ENCODE peak calls at places on chromosomes 5 and 9, in seven cellular contexts. One of them, this sample, is unnamed.

GRCh38 chr5:160118349-160119141 is 705 bp downstream of the PWWP2A start:
- DNase-seq in suprapubic skin: peak; percentile 81
- DNase-seq in endodermal cell: peak; percentile 67
- DNase-seq in right lobe of liver: peak; percentile 70
- DNase-seq in thoracic aorta: peak; percentile 5
- DNase-seq in CD8-positive, alpha-beta memory T cell: peak; percentile 48
- DNase-seq in left lung: peak; percentile 58
- DNase-seq in this sample: peak; percentile 76

GRCh38 chr5:115847290-115847689 is 5.6 kb downstream of the AP3S1 start:
- DNase-seq in suprapubic skin: no peak
- DNase-seq in endodermal cell: no peak
- DNase-seq in right lobe of liver: no peak
- DNase-seq in thoracic aorta: no peak
- DNase-seq in CD8-positive, alpha-beta memory T cell: no peak
- DNase-seq in left lung: no peak
- DNase-seq in this sample: no peak

GRCh38 chr9:21110708-21111576 is 30.7 kb downstream of the IFNW1 start:
- DNase-seq in suprapubic skin: no peak
- DNase-seq in endodermal cell: no peak
- DNase-seq in right lobe of liver: no peak
- DNase-seq in thoracic aorta: no peak
- DNase-seq in CD8-positive, alpha-beta memory T cell: no peak
- DNase-seq in left lung: no peak
- DNase-seq in this sample: no peak

GRCh38 chr9:69331444-69331843 is 6.4 kb downstream of the ENTREP1 start:
- DNase-seq in suprapubic skin: no peak
- DNase-seq in endodermal cell: no peak
- DNase-seq in right lobe of liver: no peak
- DNase-seq in thoracic aorta: no peak
- DNase-seq in CD8-positive, alpha-beta memory T cell: no peak
- DNase-seq in left lung: no peak
- DNase-seq in this sample: no peak

GRCh38 chr9:77488439-77489126 is 159.5 kb downstream of the GNA14 start:
- DNase-seq in suprapubic skin: no peak
- DNase-seq in endodermal cell: peak; percentile 61
- DNase-seq in right lobe of liver: no peak
- DNase-seq in thoracic aorta: no peak
- DNase-seq in CD8-positive, alpha-beta memory T cell: no peak
- DNase-seq in left lung: no peak
- DNase-seq in this sample: no peak

GRCh38 chr9:76399831-76400230 is 5.6 kb upstream of the RFK start:
- DNase-seq in suprapubic skin: no peak
- DNase-seq in endodermal cell: no peak
- DNase-seq in right lobe of liver: no peak
- DNase-seq in thoracic aorta: no peak
- DNase-seq in CD8-positive, alpha-beta memory T cell: no peak
- DNase-seq in left lung: no peak
- DNase-seq in this sample: no peak

GRCh38 chr5:90802695-90803317 is 244.2 kb downstream of the ADGRV1 start:
- DNase-seq in suprapubic skin: no peak
- DNase-seq in endodermal cell: peak; percentile 78
- DNase-seq in right lobe of liver: no peak
- DNase-seq in thoracic aorta: no peak
- DNase-seq in CD8-positive, alpha-beta memory T cell: no peak
- DNase-seq in left lung: no peak
- DNase-seq in this sample: no peak

GRCh38 chr5:78521455-78521854 is 127.1 kb downstream of the LHFPL2 start:
- DNase-seq in suprapubic skin: no peak
- DNase-seq in endodermal cell: no peak
- DNase-seq in right lobe of liver: no peak
- DNase-seq in thoracic aorta: no peak
- DNase-seq in CD8-positive, alpha-beta memory T cell: no peak
- DNase-seq in left lung: no peak
- DNase-seq in this sample: no peak

GRCh38 chr9:74355107-74355506 is 142.0 kb upstream of the RORB start:
- DNase-seq in suprapubic skin: no peak
- DNase-seq in endodermal cell: no peak
- DNase-seq in right lobe of liver: no peak
- DNase-seq in thoracic aorta: no peak
- DNase-seq in CD8-positive, alpha-beta memory T cell: no peak
- DNase-seq in left lung: no peak
- DNase-seq in this sample: no peak

GRCh38 chr9:34170252-34170915 is 8.5 kb upstream of the UBAP1 start:
- DNase-seq in suprapubic skin: no peak
- DNase-seq in endodermal cell: no peak
- DNase-seq in right lobe of liver: no peak
- DNase-seq in thoracic aorta: no peak
- DNase-seq in CD8-positive, alpha-beta memory T cell: no peak
- DNase-seq in left lung: no peak
- DNase-seq in this sample: no peak

GRCh38 chr9:76687861-76688374 is 76.3 kb upstream of the PCA3 start:
- DNase-seq in suprapubic skin: no peak
- DNase-seq in endodermal cell: no peak
- DNase-seq in right lobe of liver: no peak
- DNase-seq in thoracic aorta: peak; percentile 38
- DNase-seq in CD8-positive, alpha-beta memory T cell: no peak
- DNase-seq in left lung: no peak
- DNase-seq in this sample: no peak

GRCh38 chr9:97536480-97536879 is 35.0 kb downstream of the TMOD1 start:
- DNase-seq in suprapubic skin: no peak
- DNase-seq in endodermal cell: no peak
- DNase-seq in right lobe of liver: no peak
- DNase-seq in thoracic aorta: no peak
- DNase-seq in CD8-positive, alpha-beta memory T cell: no peak
- DNase-seq in left lung: no peak
- DNase-seq in this sample: no peak

GRCh38 chr5:157603333-157604190 is 28.0 kb upstream of the ADAM19 start:
- DNase-seq in suprapubic skin: no peak
- DNase-seq in endodermal cell: no peak
- DNase-seq in right lobe of liver: no peak
- DNase-seq in thoracic aorta: no peak
- DNase-seq in CD8-positive, alpha-beta memory T cell: peak; percentile 56
- DNase-seq in left lung: no peak
- DNase-seq in this sample: no peak

GRCh38 chr5:157606046-157606445 is 30.5 kb upstream of the ADAM19 start:
- DNase-seq in suprapubic skin: no peak
- DNase-seq in endodermal cell: no peak
- DNase-seq in right lobe of liver: no peak
- DNase-seq in thoracic aorta: no peak
- DNase-seq in CD8-positive, alpha-beta memory T cell: no peak
- DNase-seq in left lung: no peak
- DNase-seq in this sample: no peak

GRCh38 chr5:157599565-157599964 is 24.0 kb upstream of the ADAM19 start:
- DNase-seq in suprapubic skin: no peak
- DNase-seq in endodermal cell: no peak
- DNase-seq in right lobe of liver: no peak
- DNase-seq in thoracic aorta: no peak
- DNase-seq in CD8-positive, alpha-beta memory T cell: no peak
- DNase-seq in left lung: no peak
- DNase-seq in this sample: no peak

GRCh38 chr5:157600252-157600651 is 24.7 kb upstream of the ADAM19 start:
- DNase-seq in suprapubic skin: no peak
- DNase-seq in endodermal cell: no peak
- DNase-seq in right lobe of liver: no peak
- DNase-seq in thoracic aorta: no peak
- DNase-seq in CD8-positive, alpha-beta memory T cell: no peak
- DNase-seq in left lung: no peak
- DNase-seq in this sample: no peak

DNA sequence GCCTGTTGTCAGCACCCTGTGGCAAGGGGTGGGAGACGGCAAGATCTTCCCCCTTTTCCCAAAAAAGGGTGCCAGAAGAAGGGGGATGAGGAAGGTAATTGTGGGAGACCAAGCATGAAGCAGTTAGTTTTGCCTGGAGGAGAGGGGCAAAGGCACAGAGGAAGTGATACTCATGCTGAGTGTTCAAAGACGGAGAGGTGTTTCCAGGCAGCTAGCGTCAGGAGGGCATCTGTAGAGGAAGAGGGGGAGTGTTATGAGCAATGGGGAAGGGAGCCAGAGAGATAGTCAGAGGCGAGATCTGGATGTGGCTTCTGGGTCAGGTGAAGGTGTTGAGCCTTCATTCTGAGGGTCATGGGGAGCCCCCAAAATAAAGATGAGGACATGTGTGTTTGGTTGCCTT is 26.9 kb upstream of the ADAM19 start:
- DNase-seq in suprapubic skin: no peak
- DNase-seq in endodermal cell: no peak
- DNase-seq in right lobe of liver: no peak
- DNase-seq in thoracic aorta: no peak
- DNase-seq in CD8-positive, alpha-beta memory T cell: no peak
- DNase-seq in left lung: no peak
- DNase-seq in this sample: no peak
- H3K4me1 ChIP-seq in suprapubic skin: no peaks in the 10 kb centered on the region
- H3K4me1 ChIP-seq in endodermal cell: no peaks in the 10 kb centered on the region
- H3K4me1 ChIP-seq in right lobe of liver: no peaks in the 10 kb centered on the region
- H3K4me1 ChIP-seq in thoracic aorta: no peaks in the 10 kb centered on the region
- H3K4me1 ChIP-seq in CD8-positive, alpha-beta memory T cell: peaks cover 31% of the 10 kb centered on the region
- H3K4me1 ChIP-seq in left lung: peaks cover 9% of the 10 kb centered on the region
- H3K4me1 ChIP-seq in this sample: no peaks in the 10 kb centered on the region

GRCh38 chr9:134336174-134336705 is 10.0 kb downstream of the RXRA start:
- DNase-seq in suprapubic skin: no peak
- DNase-seq in endodermal cell: no peak
- DNase-seq in right lobe of liver: no peak
- DNase-seq in thoracic aorta: no peak
- DNase-seq in CD8-positive, alpha-beta memory T cell: no peak
- DNase-seq in left lung: no peak
- DNase-seq in this sample: no peak
- H3K4me1 ChIP-seq in suprapubic skin: peaks cover 99% of the 10 kb centered on the region
- H3K4me1 ChIP-seq in endodermal cell: peaks cover 13% of the 10 kb centered on the region
- H3K4me1 ChIP-seq in right lobe of liver: peaks cover 93% of the 10 kb centered on the region
- H3K4me1 ChIP-seq in thoracic aorta: peaks cover 94% of the 10 kb centered on the region
- H3K4me1 ChIP-seq in CD8-positive, alpha-beta memory T cell: no peaks in the 10 kb centered on the region
- H3K4me1 ChIP-seq in left lung: peaks cover 100% of the 10 kb centered on the region
- H3K4me1 ChIP-seq in this sample: peaks cover 97% of the 10 kb centered on the region

DNA sequence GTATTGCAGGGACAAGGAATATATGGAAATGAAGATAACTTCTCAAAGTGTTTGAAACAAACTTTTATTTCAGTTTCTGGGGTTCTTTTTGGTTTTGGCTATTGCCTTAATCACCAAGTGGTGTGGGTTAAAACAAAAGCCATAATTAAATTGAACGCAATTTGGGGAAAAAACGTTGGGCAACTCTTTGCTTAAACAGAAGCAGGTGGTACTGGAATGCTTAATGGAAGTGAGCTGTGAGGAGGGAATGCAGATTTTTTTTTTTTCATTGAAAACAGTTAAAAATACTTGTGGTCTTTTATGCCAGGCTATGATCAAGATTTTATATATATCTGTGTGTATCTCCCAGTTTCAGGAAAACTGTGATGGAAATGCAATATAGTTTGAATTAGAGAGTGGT is 195.7 kb upstream of the TUT7 start:
- DNase-seq in suprapubic skin: no peak
- DNase-seq in endodermal cell: no peak
- DNase-seq in right lobe of liver: no peak
- DNase-seq in thoracic aorta: no peak
- DNase-seq in CD8-positive, alpha-beta memory T cell: no peak
- DNase-seq in left lung: no peak
- DNase-seq in this sample: no peak
- H3K4me1 ChIP-seq in suprapubic skin: peaks cover 3% of the 10 kb centered on the region
- H3K4me1 ChIP-seq in endodermal cell: peaks cover 2% of the 10 kb centered on the region
- H3K4me1 ChIP-seq in right lobe of liver: no peaks in the 10 kb centered on the region
- H3K4me1 ChIP-seq in thoracic aorta: no peaks in the 10 kb centered on the region
- H3K4me1 ChIP-seq in CD8-positive, alpha-beta memory T cell: no peaks in the 10 kb centered on the region
- H3K4me1 ChIP-seq in left lung: no peaks in the 10 kb centered on the region
- H3K4me1 ChIP-seq in this sample: no peaks in the 10 kb centered on the region

DNA sequence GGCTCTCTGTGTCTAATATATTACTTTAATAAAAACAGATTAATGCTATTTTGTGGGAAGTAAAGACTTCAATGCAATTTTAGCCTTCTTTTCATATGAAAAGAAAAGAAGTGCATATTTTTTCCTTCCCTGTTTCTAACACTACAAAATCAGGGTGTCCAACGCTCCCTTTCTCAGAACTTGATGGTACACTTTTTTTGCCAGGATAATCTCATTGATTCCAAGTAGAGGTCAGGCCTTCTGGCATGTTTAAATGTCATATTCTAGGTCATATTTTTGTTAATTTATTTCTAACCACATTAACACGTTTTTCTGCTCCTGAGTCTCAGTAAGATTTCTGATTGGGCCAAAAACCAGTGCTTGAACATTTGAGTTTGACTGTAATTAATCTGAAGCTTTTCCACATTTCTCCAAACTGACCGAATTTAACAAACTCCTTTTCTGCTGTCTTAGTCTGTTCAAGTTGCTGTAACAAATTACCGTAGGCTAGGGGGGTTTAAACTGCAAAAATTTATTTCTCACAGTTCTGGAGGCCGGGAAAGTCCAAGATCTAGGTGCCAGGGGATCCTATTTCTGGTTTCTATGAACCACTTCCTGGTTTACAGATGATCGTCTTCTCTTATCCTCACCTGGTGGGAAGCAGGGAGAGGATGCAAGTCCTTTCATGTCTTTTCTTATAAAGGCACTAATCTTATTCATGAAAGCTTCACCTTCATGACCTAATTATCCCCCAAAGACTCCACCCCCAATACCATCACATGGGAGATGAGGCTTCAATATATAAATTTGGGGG is 63.2 kb upstream of the ELL2 start:
- DNase-seq in suprapubic skin: no peak
- DNase-seq in endodermal cell: no peak
- DNase-seq in right lobe of liver: no peak
- DNase-seq in thoracic aorta: no peak
- DNase-seq in CD8-positive, alpha-beta memory T cell: no peak
- DNase-seq in left lung: no peak
- DNase-seq in this sample: no peak
- H3K4me1 ChIP-seq in suprapubic skin: peaks cover 37% of the 10 kb centered on the region
- H3K4me1 ChIP-seq in endodermal cell: peaks cover 9% of the 10 kb centered on the region
- H3K4me1 ChIP-seq in right lobe of liver: no peaks in the 10 kb centered on the region
- H3K4me1 ChIP-seq in thoracic aorta: peaks cover 32% of the 10 kb centered on the region
- H3K4me1 ChIP-seq in CD8-positive, alpha-beta memory T cell: no peaks in the 10 kb centered on the region
- H3K4me1 ChIP-seq in left lung: no peaks in the 10 kb centered on the region
- H3K4me1 ChIP-seq in this sample: peaks cover 16% of the 10 kb centered on the region